ENCODE peak calls at places on chromosomes 3 and 15, in eight cellular contexts. W is GM12864; V is mammary epithelial cell; G is AG09319; M is CD4-positive, alpha-beta T cell; U is upper lobe of right lung; I is activated CD8-positive, alpha-beta T cell treated with anti-CD3 and anti-CD28 coated beads for 36 hours; Z is IMR-90. D is an unnamed sample.

GRCh38 chr15:101003706-101004105 is 84.5 kb downstream of the LRRK1 start:
- DNase-seq in Z (no peak), W (no peak), I (no peak), U (no peak), M (no peak), G (no peak), V (no peak), D (no peak)

GRCh38 chr15:94322141-94322540 is 90.8 kb downstream of the MCTP2 start:
- DNase-seq in I (no peak), W (no peak), V (no peak), M (no peak), Z (peak), U (no peak), G (no peak), D (no peak)

GRCh38 chr15:31379577-31379976 is 52.9 kb downstream of the KLF13 start:
- DNase-seq in W (no peak), G (no peak), M (no peak), Z (no peak), U (no peak), V (no peak), I (no peak), D (no peak)

GRCh38 chr15:31078461-31078860 is 23.1 kb downstream of the TRPM1 start:
- DNase-seq in W (no peak), G (no peak), M (no peak), V (no peak), I (no peak), Z (no peak), U (no peak), D (no peak)

GRCh38 chr15:62253294-62253693 is 88.2 kb upstream of the C2CD4B start:
- DNase-seq in G (no peak), W (no peak), M (no peak), U (no peak), Z (no peak), I (no peak), V (no peak), D (no peak)

GRCh38 chr3:8499181-8499611 is 2.4 kb upstream of the LMCD1 start:
- DNase-seq in W (no peak), Z (no peak), M (no peak), I (no peak), U (no peak), V (peak), G (no peak), D (no peak)

GRCh38 chr3:185978516-185978915 is 40.7 kb upstream of the TRA2B start:
- DNase-seq in V (no peak), M (no peak), Z (no peak), U (no peak), W (no peak), I (no peak), G (no peak), D (no peak)

GRCh38 chr3:72591522-72592421 is 256.5 kb downstream of the SHQ1 start:
- DNase-seq in W (no peak), I (no peak), V (peak), G (peak), U (no peak), M (no peak), Z (peak), D (no peak)

DNA sequence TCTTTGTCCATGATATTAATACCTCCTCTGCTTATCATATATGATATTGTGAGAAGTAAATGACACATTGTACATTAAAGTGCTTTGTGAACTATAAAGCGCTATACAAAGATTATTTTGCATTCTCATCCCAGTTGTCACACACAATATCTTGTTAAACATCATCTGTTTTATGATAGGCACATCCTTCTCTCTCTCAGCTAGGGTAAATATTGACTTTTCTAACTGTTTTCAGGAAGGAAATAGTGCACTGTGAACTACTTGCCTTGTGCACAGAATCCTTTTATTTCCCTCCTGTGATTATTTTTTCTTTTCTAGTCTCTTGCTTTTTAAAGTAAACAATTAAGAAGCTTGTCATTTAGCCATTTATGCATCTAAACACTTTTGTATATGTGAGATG is 388.2 kb downstream of the LPP start:
- DNase-seq in G (no peak), V (no peak), Z (no peak), M (no peak), W (no peak), I (no peak), U (no peak), D (no peak)
- TF ChIP-seq CTCF in G (no peak), V (no peak), Z (no peak), M (no peak), W (no peak), I (no peak), U (no peak), D (no peak)

DNA sequence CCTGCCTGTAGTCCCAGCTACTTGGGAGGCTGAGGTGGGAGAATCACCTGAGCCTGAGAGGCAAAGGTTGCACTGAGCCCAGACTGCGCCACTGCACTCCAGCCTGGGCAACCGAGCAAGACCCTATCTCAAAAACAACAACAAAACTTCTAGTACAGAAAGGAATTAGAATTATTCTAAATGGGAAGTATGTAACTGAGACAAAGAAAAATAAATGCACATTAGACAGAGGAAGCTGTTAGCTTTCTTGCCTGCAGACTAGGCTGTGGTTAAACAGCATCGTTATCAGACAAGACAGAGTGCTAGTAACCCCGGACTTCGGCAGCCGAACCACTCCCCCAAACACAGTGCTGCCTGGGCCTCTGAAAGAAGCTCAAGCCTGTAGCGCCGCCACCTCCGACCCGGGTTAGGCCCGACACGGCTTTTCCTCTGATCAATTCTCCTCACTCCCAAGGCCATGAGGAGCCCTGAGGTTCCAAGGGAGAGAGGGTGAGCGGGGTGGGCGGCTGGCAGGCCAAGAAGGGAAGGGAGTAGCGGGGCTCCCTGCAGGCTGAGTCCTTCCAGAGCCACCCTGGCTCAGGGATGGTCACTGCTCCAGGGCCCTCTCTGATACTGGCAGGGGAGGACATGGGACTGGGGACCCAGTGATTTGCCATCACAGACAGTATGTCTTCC is 44.8 kb upstream of the MUC4 start:
- DNase-seq in Z (no peak), V (no peak), G (no peak), M (no peak), W (no peak), U (no peak), I (no peak), D (no peak)
- TF ChIP-seq CTCF in Z (no peak), V (no peak), G (no peak), M (no peak), W (no peak), U (no peak), I (no peak), D (no peak)

GRCh38 chr15:58465070-58465469 is 33.3 kb downstream of the LIPC start:
- DNase-seq in U (no peak), V (no peak), M (no peak), I (no peak), W (no peak), Z (no peak), G (no peak), D (no peak)
- TF ChIP-seq CTCF in U (no peak), V (no peak), M (no peak), I (no peak), W (no peak), Z (no peak), G (no peak), D (no peak)

DNA sequence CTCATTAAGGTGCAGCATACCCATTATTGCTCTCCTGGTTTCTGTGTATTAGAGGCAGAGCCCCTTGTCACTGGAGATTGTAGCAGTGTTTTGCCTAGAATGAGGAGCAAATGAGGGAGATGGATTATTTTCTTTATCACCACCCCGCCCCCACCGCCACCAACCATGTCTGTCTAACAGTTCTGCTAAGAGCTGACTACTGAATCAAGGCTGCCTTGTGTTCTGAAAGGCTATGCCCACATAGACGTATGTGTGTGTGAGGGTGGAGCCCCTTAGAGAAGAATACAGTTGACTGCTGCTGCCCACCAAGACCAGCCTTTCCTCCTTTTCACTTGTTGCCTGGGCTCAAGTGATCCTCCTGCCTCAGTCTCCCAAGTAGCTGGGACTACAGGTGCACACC is 47.4 kb downstream of the RAD54L2 start:
- DNase-seq in M (no peak), G (no peak), W (no peak), Z (no peak), V (no peak), U (no peak), I (no peak), D (no peak)
- TF ChIP-seq CTCF in M (no peak), G (no peak), W (no peak), Z (no peak), V (no peak), U (no peak), I (no peak), D (no peak)

DNA sequence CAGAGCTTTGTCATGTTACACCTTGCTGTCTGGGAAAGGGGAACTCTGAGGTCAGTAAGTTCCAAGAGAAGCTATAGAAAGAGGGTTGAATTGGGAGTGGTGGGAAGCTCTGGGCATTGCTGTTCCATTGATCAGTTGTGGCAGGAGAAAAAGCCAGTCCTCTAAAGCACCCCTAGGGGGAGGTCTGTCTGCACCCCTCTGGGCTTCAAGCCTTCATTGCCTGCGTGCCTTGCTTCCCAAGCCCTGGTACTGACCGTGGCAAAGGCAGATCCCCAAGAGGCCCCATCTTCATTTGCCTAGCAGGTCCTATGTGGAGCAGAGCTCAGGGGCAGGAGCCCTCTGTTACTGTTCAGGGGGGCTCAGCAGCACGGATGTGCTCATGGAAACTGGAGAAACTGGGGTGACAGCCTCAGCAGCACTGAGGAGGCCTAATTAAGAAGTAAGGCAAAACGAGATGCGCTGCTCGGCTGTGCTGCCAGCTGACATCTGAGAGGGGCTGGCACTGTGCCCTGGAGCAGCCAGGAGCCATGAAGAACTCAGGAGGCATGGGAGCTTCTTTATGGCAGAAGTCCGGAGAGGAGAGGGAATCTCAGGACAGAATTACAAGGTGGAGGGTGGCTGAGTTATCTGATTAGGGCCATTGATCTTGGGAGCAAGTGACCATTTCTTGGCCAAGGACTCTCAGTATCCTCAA is 270.9 kb downstream of the RPLP1 start:
- DNase-seq in I (no peak), G (no peak), V (no peak), M (no peak), W (no peak), U (no peak), Z (no peak), D (no peak)
- TF ChIP-seq CTCF in I (no peak), G (no peak), V (no peak), M (no peak), W (peak), U (no peak), Z (no peak), D (no peak)

GRCh38 chr3:15307580-15307979 is 24.8 kb downstream of the SH3BP5 start:
- DNase-seq in M (no peak), Z (no peak), U (no peak), I (no peak), G (no peak), V (no peak), W (no peak), D (no peak)

GRCh38 chr3:15303728-15304127 is 28.7 kb downstream of the SH3BP5 start:
- DNase-seq in V (no peak), M (no peak), U (no peak), G (no peak), I (no peak), W (no peak), Z (no peak), D (no peak)

GRCh38 chr3:15306979-15307359 is 25.4 kb downstream of the SH3BP5 start:
- DNase-seq in Z (no peak), U (no peak), W (no peak), I (no peak), V (no peak), G (no peak), M (no peak), D (no peak)

GRCh38 chr3:15303216-15303615 is 29.2 kb downstream of the SH3BP5 start:
- DNase-seq in U (no peak), I (no peak), G (no peak), W (no peak), V (no peak), Z (no peak), M (no peak), D (no peak)

GRCh38 chr3:15305366-15305844 is 27.0 kb downstream of the SH3BP5 start:
- DNase-seq in Z (peak), I (peak), M (no peak), G (no peak), V (no peak), U (no peak), W (no peak), D (no peak)
- TF ChIP-seq CTCF in Z (peak), I (peak), M (peak), G (peak), V (peak), U (peak), W (peak), D (no peak)

GRCh38 chr15:79185199-79185598 is 94.6 kb upstream of the RASGRF1 start:
- DNase-seq in I (peak), M (no peak), Z (no peak), G (no peak), W (no peak), V (no peak), U (no peak), D (no peak)
- TF ChIP-seq CTCF in I (no peak), M (no peak), Z (peak), G (peak), W (peak), V (peak), U (no peak), D (peak)

GRCh38 chr3:179653106-179653776 is 401 bp downstream of the USP13 start:
- DNase-seq in V (peak), Z (peak), I (peak), M (peak), W (peak), U (peak), G (peak), D (peak)
- TF ChIP-seq CTCF in V (peak), Z (peak), I (no peak), M (no peak), W (no peak), U (peak), G (peak), D (peak)